ENCODE peak calls at places on chromosomes 16 and 17, in four cellular contexts. S, U, I and P are unnamed samples.

GRCh38 chr16:919658-920631 is 50.8 kb downstream of the LMF1 start:
- DNase-seq in S (no peak), U (no peak), I (no peak), P (no peak)

GRCh38 chr17:27376637-27377547 is 79.4 kb upstream of the KSR1 start:
- DNase-seq in S (no peak), U (no peak), I (no peak), P (no peak)

GRCh38 chr16:78695371-78695770 is 595.9 kb downstream of the WWOX start:
- DNase-seq in S (no peak), U (no peak), I (no peak), P (no peak)

GRCh38 chr17:63816123-63816522 is 11.1 kb upstream of the PSMC5 start:
- DNase-seq in S (no peak), U (no peak), I (no peak), P (no peak)

GRCh38 chr17:32971171-32971570 is 20.5 kb upstream of the SPACA3 start:
- DNase-seq in S (peak), U (no peak), I (no peak), P (no peak)

GRCh38 chr16:88979616-88980015 is 2.6 kb upstream of the CBFA2T3 start:
- DNase-seq in S (no peak), U (no peak), I (no peak), P (no peak)

GRCh38 chr16:69324013-69324531 is 6.3 kb downstream of the PDF start:
- DNase-seq in S (no peak), U (no peak), I (no peak), P (no peak)

GRCh38 chr17:65332779-65333178 is 195.6 kb downstream of the RGS9 start:
- DNase-seq in S (no peak), U (no peak), I (no peak), P (no peak)

GRCh38 chr17:44865921-44866320 is 18.2 kb downstream of the HIGD1B start:
- DNase-seq in S (no peak), U (no peak), I (no peak), P (no peak)

GRCh38 chr16:17364319-17365210 is 106.2 kb downstream of the XYLT1 start:
- DNase-seq in S (no peak), U (no peak), I (no peak), P (no peak)

GRCh38 chr17:14321476-14321949 is 20.6 kb downstream of the HS3ST3B1 start:
- DNase-seq in S (no peak), U (no peak), I (peak), P (no peak)
- TF ChIP-seq CREB1 in S (no peak), U (no peak), I (no peak), P (no peak)

GRCh38 chr17:74949455-74950115 is 13.9 kb downstream of the OTOP3 start:
- DNase-seq in S (no peak), U (no peak), I (no peak), P (no peak)

GRCh38 chr17:74952431-74953128 is 16.9 kb downstream of the OTOP3 start:
- DNase-seq in S (no peak), U (no peak), I (no peak), P (no peak)

GRCh38 chr17:74950207-74950606 is 14.5 kb downstream of the OTOP3 start:
- DNase-seq in S (no peak), U (no peak), I (no peak), P (no peak)

GRCh38 chr17:74951680-74952421 is 16.2 kb downstream of the OTOP3 start:
- DNase-seq in S (no peak), U (no peak), I (no peak), P (peak)

GRCh38 chr17:74951065-74951464 is 15.4 kb downstream of the OTOP3 start:
- DNase-seq in S (no peak), U (no peak), I (no peak), P (no peak)
- TF ChIP-seq JUN in S (no peak), U (no peak), I (no peak), P (no peak)

DNA sequence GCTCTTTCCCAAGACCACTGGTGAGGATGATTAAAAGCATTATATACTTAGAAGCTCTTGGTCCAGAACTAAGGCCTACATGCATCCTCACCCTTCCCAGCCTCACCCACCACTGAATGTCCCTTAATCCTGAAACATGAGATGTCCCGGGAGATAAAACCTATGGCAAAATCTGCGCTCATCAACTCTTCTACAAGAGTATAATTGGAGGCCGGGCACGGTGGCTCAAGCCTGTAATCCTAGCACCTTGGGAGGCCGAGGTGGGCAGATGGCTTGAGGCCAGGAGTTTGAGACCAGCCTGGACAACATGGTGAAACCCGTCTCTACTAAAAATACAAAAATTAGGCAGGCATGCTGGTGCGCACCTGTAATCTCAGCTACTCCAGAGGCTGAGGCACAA is 13.3 kb downstream of the ACACA start:
- DNase-seq in S (no peak), U (no peak), I (no peak), P (no peak)
- TF ChIP-seq CREB1 in S (no peak), U (no peak), I (no peak), P (no peak)

GRCh38 chr16:85612191-85612800 is 826 bp upstream of the GSE1 start:
- DNase-seq in S (peak), U (no peak), I (peak), P (no peak)
- TF ChIP-seq JUN in S (no peak), U (no peak), I (no peak), P (no peak)

DNA sequence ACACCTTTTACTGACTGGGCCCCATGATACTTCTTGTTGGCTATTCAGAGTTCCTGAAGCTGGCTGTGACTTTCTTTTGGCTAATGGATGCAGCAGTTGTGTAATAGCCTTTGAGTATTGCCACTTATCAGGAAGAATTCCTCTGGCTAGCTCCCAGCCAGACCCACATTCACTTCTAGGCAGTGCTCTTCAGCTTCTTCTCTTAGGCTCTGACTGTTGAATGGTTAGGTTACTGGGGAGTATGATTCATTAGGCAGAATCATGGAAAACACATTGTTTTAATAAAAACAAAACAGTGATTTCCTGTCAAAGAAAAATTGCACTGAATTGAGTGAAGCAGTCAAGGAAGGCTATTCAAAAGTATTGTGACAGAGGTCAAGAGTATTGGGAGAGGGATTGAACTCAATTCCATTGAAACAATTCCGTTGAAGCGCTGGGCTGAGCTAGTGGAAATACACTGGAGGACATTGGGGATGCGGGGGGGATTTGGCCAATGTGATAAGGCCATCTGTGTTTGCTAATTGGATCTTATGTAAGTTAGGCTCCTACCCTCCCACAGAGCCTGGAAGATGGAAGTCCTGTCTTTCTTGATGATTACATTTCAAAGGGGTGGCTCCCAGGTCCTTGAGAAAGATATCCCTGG is 68.0 kb downstream of the CNTNAP4 start:
- DNase-seq in S (no peak), U (no peak), I (no peak), P (no peak)
- TF ChIP-seq CREB1 in S (no peak), U (no peak), I (no peak), P (no peak)